ENCODE peak calls at places on chromosomes 13 and 19, in ten cellular contexts. F, N, C, T, D, Z, G, U, W and E are unnamed samples.
A peak's percentile ranks its signal among the peaks of the same experiment; 100 is the strongest.

GRCh38 chr19:47351545-47351944 is 2.4 kb downstream of the DHX34 start:
- DNase-seq in C (peak; percentile 65), W (peak; percentile 24), U (no peak), D (no peak), Z (no peak), T (no peak), N (no peak), G (no peak), F (peak; percentile 46), E (peak; percentile 24)

GRCh38 chr13:73268306-73268705 is 209.5 kb downstream of the KLF5 start:
- DNase-seq in W (peak; percentile 66), Z (no peak), U (no peak), F (peak; percentile 34), N (no peak), C (peak; percentile 63), G (no peak), T (no peak), D (no peak), E (peak; percentile 10)

GRCh38 chr19:7471696-7472620 is 16.9 kb downstream of the PEX11G start:
- DNase-seq in Z (no peak), T (no peak), G (no peak), C (no peak), U (no peak), D (no peak), N (no peak), F (no peak), W (no peak), E (peak; percentile 13)

GRCh38 chr13:24183741-24184182 is 23.2 kb downstream of the SPATA13 start:
- DNase-seq in W (no peak), N (no peak), D (no peak), Z (no peak), F (no peak), C (no peak), U (peak; percentile 65), T (no peak), G (no peak), E (no peak)

GRCh38 chr19:12778020-12778904 is 2.9 kb upstream of the HOOK2 start:
- DNase-seq in U (peak; percentile 78), T (peak; percentile 86), F (peak; percentile 92), W (peak; percentile 81), C (peak; percentile 78), G (peak; percentile 70), D (peak; percentile 90), N (no peak), Z (peak; percentile 81), E (peak; percentile 88)

GRCh38 chr13:93744886-93745285 is 518.3 kb downstream of the GPC6 start:
- DNase-seq in C (no peak), T (no peak), U (no peak), W (no peak), N (no peak), D (no peak), F (no peak), Z (no peak), G (no peak), E (no peak)

GRCh38 chr13:83423361-83423760 is 458.9 kb downstream of the SLITRK1 start:
- DNase-seq in C (no peak), Z (no peak), G (no peak), D (no peak), U (no peak), N (no peak), T (no peak), F (no peak), W (no peak), E (no peak)

GRCh38 chr13:42752731-42753130 is 28.7 kb upstream of the FAM216B start:
- DNase-seq in F (no peak), C (no peak), D (no peak), G (no peak), N (no peak), T (no peak), U (no peak), Z (no peak), W (no peak), E (no peak)

GRCh38 chr19:12838182-12838890 is at the start of gene MAST1:
- DNase-seq in F (peak; percentile 29), D (peak; percentile 68), T (no peak), W (no peak), G (no peak), Z (peak; percentile 47), C (peak; percentile 78), N (no peak), U (peak; percentile 39), E (peak; percentile 17)

GRCh38 chr19:2841858-2842574 is 741 bp downstream of the ZNF555 start:
- DNase-seq in Z (no peak), N (no peak), F (no peak), D (peak; percentile 72), G (no peak), C (no peak), U (no peak), T (no peak), W (no peak), E (no peak)

GRCh38 chr19:54209748-54210494 is 9.3 kb downstream of the RPS9 start:
- DNase-seq in W (peak; percentile 93), G (peak; percentile 85), T (peak; percentile 82), F (peak; percentile 99), Z (peak; percentile 92), D (peak; percentile 91), U (peak; percentile 97), C (peak; percentile 94), N (no peak), E (peak; percentile 99)

GRCh38 chr19:5975388-5975728 is 2.6 kb downstream of the RANBP3 start:
- DNase-seq in T (no peak), F (no peak), D (no peak), U (no peak), N (no peak), W (no peak), G (no peak), C (no peak), Z (no peak), E (no peak)

GRCh38 chr19:5977785-5978605 is at the start of gene RANBP3:
- DNase-seq in N (peak; percentile 100), F (peak; percentile 100), U (peak; percentile 99), W (peak; percentile 99), D (peak; percentile 100), C (peak; percentile 99), T (peak; percentile 98), Z (peak; percentile 100), G (peak; percentile 96), E (peak; percentile 99)

GRCh38 chr19:5976768-5977167 is 1.2 kb downstream of the RANBP3 start:
- DNase-seq in C (no peak), Z (no peak), F (no peak), W (no peak), N (no peak), G (no peak), D (no peak), T (no peak), U (no peak), E (no peak)

GRCh38 chr19:5977222-5977784 is 637 bp downstream of the RANBP3 start:
- DNase-seq in N (no peak), D (peak; percentile 70), F (no peak), T (no peak), G (no peak), U (no peak), C (no peak), Z (no peak), W (no peak), E (no peak)

GRCh38 chr19:5978606-5979552 is 939 bp upstream of the RANBP3 start:
- DNase-seq in D (no peak), T (no peak), W (no peak), G (no peak), U (no peak), F (no peak), Z (no peak), N (no peak), C (no peak), E (no peak)
- H3K4me3 ChIP-seq in D (peak overlapping the region; percentile 36), T (peak overlapping the region; percentile 100), W (peak overlapping the region; percentile 84), G (peak overlapping the region; percentile 20), U (no peak overlapping the region), F (peak overlapping the region; percentile 96), Z (peak overlapping the region; percentile 97), N (peak overlapping the region; percentile 93), C (peak overlapping the region; percentile 96), E (peak overlapping the region; percentile 93)

DNA sequence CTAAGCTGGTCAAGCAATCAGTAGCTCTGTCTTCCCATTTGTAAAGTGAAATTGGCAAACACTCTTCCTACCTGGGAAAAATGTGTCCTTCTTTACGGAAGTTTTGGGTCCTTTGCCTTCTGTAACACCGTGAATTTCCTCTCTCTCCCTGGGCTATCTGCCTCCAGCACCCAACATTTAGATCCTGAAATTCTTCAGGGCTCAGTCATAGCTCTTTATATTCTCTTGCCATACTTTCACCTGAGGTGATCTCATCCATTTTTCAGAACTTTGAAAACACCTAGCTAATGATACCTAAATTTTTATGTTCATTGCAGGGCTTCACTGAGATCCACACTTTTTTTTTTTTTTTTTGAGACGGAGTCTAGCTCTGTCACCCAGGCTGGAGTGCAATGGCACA is 1042.2 kb downstream of the DIAPH3 start:
- DNase-seq in G (no peak), Z (no peak), W (no peak), F (no peak), N (no peak), U (no peak), D (no peak), C (no peak), T (no peak), E (no peak)
- H3K4me3 ChIP-seq in G (no peak overlapping the region), Z (no peak overlapping the region), W (no peak overlapping the region), F (no peak overlapping the region), N (no peak overlapping the region), U (no peak overlapping the region), D (no peak overlapping the region), C (no peak overlapping the region), T (no peak overlapping the region), E (no peak overlapping the region)

DNA sequence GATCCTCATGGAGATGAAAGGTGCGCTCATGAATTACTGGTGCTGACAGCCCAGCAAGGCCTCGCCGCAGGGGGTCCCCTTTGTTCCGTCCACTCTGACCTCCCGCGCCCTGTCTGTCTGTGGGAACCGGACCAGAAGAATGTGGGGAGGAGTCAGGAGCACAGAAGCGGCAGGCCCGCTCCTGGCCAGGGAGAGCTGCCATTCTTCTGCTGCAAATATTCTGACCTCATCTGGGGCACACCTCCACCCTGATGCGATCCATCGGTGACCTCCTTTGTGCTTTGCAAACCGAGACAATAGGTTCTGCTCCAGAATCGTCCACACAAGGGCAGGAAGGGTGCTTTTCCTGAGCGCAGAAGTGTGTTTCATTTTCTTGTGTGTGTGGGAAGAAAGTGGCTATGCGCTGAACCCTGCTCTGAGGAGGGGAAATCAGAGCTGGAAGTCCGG is 138.0 kb downstream of the SOX1 start:
- DNase-seq in D (no peak), C (no peak), T (peak; percentile 38), N (peak; percentile 67), F (no peak), G (no peak), U (no peak), W (no peak), Z (no peak), E (no peak)
- H3K4me3 ChIP-seq in D (peak overlapping the region; percentile 17), C (no peak overlapping the region), T (no peak overlapping the region), N (peak overlapping the region; percentile 6), F (no peak overlapping the region), G (no peak overlapping the region), U (no peak overlapping the region), W (no peak overlapping the region), Z (peak overlapping the region; percentile 27), E (no peak overlapping the region)

GRCh38 chr13:36130542-36131214 is 504 bp downstream of the DCLK1 start:
- DNase-seq in D (peak; percentile 59), T (peak; percentile 34), W (no peak), C (peak; percentile 35), U (peak; percentile 11), G (no peak), Z (peak; percentile 57), F (peak; percentile 15), N (peak; percentile 37), E (no peak)
- H3K4me3 ChIP-seq in D (peak overlapping the region; percentile 84), T (peak overlapping the region; percentile 35), W (peak overlapping the region; percentile 20), C (peak overlapping the region; percentile 56), U (no peak overlapping the region), G (peak overlapping the region; percentile 39), Z (peak overlapping the region; percentile 47), F (peak overlapping the region; percentile 54), N (peak overlapping the region; percentile 63), E (peak overlapping the region; percentile 26)